ENCODE peak calls at places on chromosomes 5 and 9, in five cellular contexts. E is chondrocyte, H is B cell, L is mesothelial cell of epicardium, O is right atrium auricular region. A is an unnamed sample.

GRCh38 chr5:27172708-27173107 is 134.3 kb upstream of the CDH9 start:
- DNase-seq in E (no peak), H (no peak), L (no peak), O (no peak), A (no peak)

GRCh38 chr9:77163889-77164288 is 13.4 kb upstream of the VPS13A start:
- DNase-seq in E (no peak), H (no peak), L (no peak), O (no peak), A (no peak)

GRCh38 chr5:154477382-154478223 is 424 bp downstream of the HAND1 start:
- DNase-seq in E (no peak), H (no peak), L (no peak), O (no peak), A (no peak)

GRCh38 chr9:90808226-90808797 is 6.7 kb downstream of the SYK start:
- DNase-seq in E (no peak), H (no peak), L (no peak), O (no peak), A (no peak)

GRCh38 chr5:112951124-112951702 is 25.4 kb upstream of the DCP2 start:
- DNase-seq in E (no peak), H (no peak), L (no peak), O (no peak), A (no peak)

GRCh38 chr9:73782166-73782565 is 630.5 kb downstream of the ANXA1 start:
- DNase-seq in E (no peak), H (no peak), L (no peak), O (no peak), A (no peak)

GRCh38 chr5:67643531-67643930 is 446.9 kb upstream of the CD180 start:
- DNase-seq in E (no peak), H (no peak), L (no peak), O (no peak), A (no peak)

GRCh38 chr5:109844148-109844547 is 154.4 kb downstream of the MAN2A1 start:
- DNase-seq in E (no peak), H (no peak), L (no peak), O (no peak), A (no peak)

GRCh38 chr9:16385590-16386578 is 484.6 kb downstream of the BNC2 start:
- DNase-seq in E (no peak), H (no peak), L (no peak), O (no peak), A (no peak)

GRCh38 chr9:124022201-124023121 is 10.9 kb downstream of the LHX2 start:
- DNase-seq in E (no peak), H (no peak), L (no peak), O (no peak), A (no peak)

GRCh38 chr5:146633273-146633672 is 117.3 kb upstream of the GPR151 start:
- DNase-seq in E (no peak), H (no peak), L (no peak), O (no peak), A (no peak)

GRCh38 chr5:171926311-171926710 is 80.1 kb downstream of the FBXW11 start:
- DNase-seq in E (no peak), H (peak; percentile 43), L (no peak), O (no peak), A (no peak)

GRCh38 chr9:91424403-91425176 is 958 bp upstream of the NFIL3 start:
- DNase-seq in E (no peak), H (peak; percentile 53), L (peak; percentile 45), O (peak; percentile 95), A (peak; percentile 87)

GRCh38 chr9:9337129-9337528 is 1275.7 kb downstream of the PTPRD start:
- DNase-seq in E (no peak), H (no peak), L (no peak), O (no peak), A (no peak)

GRCh38 chr9:96616817-96617438 is 2.7 kb downstream of the CDC14B start:
- DNase-seq in E (no peak), H (no peak), L (no peak), O (no peak), A (no peak)

GRCh38 chr5:163578652-163579051 is 73.2 kb downstream of the MAT2B start:
- DNase-seq in E (no peak), H (no peak), L (no peak), O (no peak), A (no peak)

GRCh38 chr9:132545578-132545977 is 36.8 kb upstream of the BARHL1 start:
- DNase-seq in E (peak; percentile 46), H (no peak), L (no peak), O (no peak), A (no peak)

GRCh38 chr9:132547436-132547835 is 35.0 kb upstream of the BARHL1 start:
- DNase-seq in E (peak; percentile 81), H (no peak), L (no peak), O (no peak), A (no peak)

GRCh38 chr9:132547976-132548730 is 34.3 kb upstream of the BARHL1 start:
- DNase-seq in E (peak; percentile 53), H (no peak), L (no peak), O (no peak), A (no peak)

GRCh38 chr9:132547052-132547431 is 35.4 kb upstream of the BARHL1 start:
- DNase-seq in E (peak; percentile 64), H (no peak), L (no peak), O (no peak), A (no peak)

DNA sequence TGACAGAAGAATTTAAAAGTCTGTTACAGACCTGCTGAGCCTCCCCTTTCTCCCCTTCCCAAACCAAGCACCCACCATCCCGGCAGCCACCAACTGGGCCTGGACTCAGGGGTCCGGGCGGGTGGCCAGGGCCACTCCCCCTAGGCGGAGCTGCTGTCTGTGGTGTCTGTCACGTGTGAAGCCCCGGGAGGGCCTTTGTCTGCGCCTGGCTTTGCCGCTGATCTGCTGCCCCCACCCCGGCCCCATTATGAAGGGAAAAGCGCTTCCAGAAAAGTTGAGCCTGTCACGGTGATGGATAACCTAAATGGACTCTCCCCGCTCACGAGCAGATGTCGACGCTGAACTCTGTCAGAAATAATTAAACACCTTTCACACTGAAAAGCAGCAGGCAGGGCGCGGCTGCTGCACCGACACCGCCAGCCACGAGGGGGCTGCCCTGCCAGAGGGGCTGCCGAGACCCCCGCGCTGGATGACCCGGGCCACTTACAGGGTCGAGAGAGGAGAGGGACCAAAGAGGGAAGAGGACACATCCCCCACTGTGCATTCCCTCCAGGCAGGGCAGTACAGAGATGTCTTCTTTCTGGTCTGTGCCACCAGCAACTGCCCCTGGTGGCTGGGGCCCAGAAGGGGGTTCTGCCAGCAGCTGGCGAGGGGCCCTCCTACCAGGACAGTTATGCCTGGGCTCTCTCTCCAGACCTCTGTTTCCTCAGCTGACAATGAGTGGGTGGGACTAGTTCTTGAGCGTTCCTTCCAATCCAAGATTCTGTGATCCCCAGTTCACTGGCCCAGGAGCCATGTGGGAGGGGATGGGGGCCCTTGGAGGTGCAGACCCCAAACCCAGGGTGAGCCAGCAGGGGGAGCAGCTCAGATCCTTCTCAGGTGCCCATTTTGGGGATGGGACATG is 36.0 kb upstream of the BARHL1 start:
- DNase-seq in E (peak; percentile 67), H (no peak), L (no peak), O (no peak), A (no peak)
- TF ChIP-seq CTCF in E (peak; percentile 77), H (peak; percentile 34), L (peak; percentile 69), O (no peak), A (peak; percentile 49)

DNA sequence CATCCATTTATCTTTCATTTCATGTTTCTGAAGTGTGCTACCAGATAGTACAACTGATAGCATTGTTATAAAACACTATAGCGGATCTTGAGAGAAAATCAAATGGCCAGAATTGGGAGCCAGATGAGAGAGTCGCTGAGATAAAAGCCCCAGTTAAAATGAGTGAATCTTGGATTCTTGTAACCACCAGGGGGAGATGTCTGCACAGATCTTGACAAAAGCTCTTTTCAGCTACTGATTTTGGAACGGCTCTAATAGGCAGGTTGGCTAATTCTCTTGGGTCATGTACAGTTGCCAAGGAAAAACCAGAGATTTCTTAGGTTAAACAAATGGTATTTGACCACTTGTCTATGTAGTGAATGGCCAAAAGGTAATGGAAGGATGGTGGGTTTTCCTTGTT is 21.7 kb downstream of the F2RL2 start:
- DNase-seq in E (no peak), H (peak; percentile 58), L (no peak), O (no peak), A (no peak)
- TF ChIP-seq CTCF in E (peak; percentile 89), H (peak; percentile 78), L (peak; percentile 82), O (peak; percentile 34), A (peak; percentile 84)

DNA sequence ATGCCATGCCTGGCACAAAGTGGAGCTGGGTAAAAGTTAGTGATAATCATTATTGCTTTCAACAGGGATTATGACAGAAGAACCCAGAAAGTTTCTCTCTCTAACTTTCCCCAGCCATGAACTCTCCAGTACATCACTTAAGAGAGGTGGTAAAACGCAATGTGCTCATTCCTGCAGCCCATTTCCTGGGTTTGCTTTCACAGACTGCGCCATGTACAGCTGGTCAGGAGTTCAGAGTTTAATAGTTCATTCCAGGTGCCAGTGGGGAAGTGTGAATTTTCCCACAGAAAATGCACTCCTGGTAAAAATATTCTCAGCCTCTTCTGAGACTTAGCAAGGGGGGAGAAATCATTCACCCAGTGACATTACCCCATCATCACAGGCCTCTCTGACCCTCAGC is 35.5 kb downstream of the ADAM19 start:
- DNase-seq in E (no peak), H (no peak), L (no peak), O (no peak), A (no peak)
- TF ChIP-seq CTCF in E (no peak), H (no peak), L (no peak), O (no peak), A (no peak)

DNA sequence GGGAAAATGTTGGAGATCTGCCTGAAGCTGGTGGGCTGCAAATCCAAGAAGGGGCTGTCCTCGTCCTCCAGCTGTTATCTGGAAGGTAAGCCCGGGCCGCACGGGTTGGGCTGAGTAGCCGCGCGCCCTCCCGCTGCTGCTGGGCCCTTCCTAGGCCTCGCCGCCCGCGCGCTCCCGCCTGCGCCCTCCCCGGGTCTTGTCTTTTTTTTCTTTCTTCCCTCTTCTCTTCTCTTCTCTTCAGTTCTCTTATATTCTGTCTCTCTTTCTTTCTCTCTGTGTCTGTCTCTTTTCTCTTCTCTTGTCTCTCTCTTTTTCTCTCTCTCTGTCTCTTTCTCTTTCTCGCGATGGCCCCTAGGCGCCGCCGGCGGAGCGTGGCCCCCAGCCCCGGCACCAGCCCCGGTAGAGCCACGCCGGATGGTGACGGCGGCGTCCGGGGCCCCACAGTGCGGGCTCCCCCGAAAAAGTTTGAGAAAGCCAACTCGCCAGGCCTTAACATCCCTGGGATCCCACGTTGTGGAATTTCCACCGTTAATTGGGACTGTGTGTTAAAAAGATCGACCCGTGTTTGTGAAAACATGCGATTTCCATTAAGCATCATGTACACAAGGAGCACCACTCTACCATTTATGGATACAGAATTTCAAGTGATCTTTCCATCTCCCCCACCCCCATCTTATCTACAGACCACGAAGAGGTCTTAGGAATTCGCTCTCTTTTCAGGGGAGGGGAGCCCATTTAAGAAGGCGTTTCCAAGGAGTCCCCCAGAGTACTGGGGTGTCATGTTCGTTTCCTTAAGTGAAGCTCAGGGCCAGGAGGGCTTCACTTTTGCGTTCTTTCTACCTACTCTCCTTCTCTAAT is 616 bp downstream of the ABL1 start:
- DNase-seq in E (no peak), H (no peak), L (peak; percentile 40), O (no peak), A (no peak)
- TF ChIP-seq CTCF in E (peak; percentile 35), H (no peak), L (no peak), O (no peak), A (no peak)

DNA sequence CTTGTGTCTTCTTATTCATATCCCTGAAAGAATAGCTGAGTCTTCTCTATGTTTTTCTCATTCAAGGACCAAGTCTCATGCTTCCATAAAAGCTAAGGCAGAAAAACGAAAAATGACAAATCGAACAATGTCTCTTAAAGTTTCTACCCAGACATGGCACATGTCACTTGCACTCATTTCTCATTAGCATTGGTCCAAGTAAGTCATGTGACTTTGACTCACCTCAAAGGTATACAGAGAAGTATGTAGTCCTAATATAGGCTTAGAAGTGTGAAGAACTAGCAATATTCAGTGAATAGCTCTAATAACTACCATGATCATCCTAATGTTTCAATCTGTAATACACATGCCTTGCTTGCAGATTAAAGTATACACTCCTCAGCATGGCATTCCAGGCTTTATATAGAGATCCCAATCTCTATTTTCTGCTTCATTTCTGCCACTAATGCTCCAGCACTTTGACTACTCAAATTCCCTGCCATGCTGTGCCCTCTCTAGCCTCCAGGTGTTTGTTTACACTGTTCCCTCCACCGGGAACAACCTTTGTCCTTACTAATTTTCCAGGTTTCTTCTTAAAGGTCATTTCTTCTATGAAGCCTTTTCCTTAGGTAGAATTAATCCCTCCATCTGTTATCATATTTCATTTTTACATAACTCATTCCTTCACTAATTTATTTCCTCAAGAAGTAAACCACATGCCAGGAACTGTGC is 98.9 kb downstream of the CEMIP2 start:
- DNase-seq in E (no peak), H (no peak), L (no peak), O (no peak), A (no peak)
- TF ChIP-seq CTCF in E (no peak), H (no peak), L (no peak), O (no peak), A (no peak)

A was measured in osteocyte.